ENCODE peak calls at places on chromosomes 12 and 14, in nine cellular contexts. V, I, E, K, G, Y, F, C and H are unnamed samples.

GRCh38 chr14:36221097-36221496 is 44.6 kb upstream of the PTCSC3 start:
- DNase-seq in V (no peak), I (no peak), E (peak; percentile 72), K (no peak), G (no peak), Y (no peak), F (no peak), C (no peak), H (no peak)

GRCh38 chr14:89270439-89271227 is 146.4 kb downstream of the FOXN3 start:
- DNase-seq in V (peak; percentile 43), I (no peak), E (no peak), K (no peak), G (no peak), Y (no peak), F (no peak), C (no peak), H (no peak)

GRCh38 chr12:53025250-53025649 is 19.0 kb downstream of the EIF4B start:
- DNase-seq in V (no peak), I (no peak), E (peak; percentile 37), K (no peak), G (no peak), Y (no peak), F (no peak), C (no peak), H (no peak)

GRCh38 chr12:92145481-92145730 is 240 bp downstream of the BTG1 start:
- DNase-seq in V (no peak), I (no peak), E (no peak), K (no peak), G (no peak), Y (no peak), F (no peak), C (no peak), H (no peak)

GRCh38 chr14:79896009-79896408 is 315.3 kb downstream of the DIO2 start:
- DNase-seq in V (no peak), I (no peak), E (no peak), K (no peak), G (no peak), Y (no peak), F (no peak), C (no peak), H (no peak)

GRCh38 chr12:104669851-104670337 is 213.1 kb downstream of the CHST11 start:
- DNase-seq in V (peak; percentile 59), I (no peak), E (no peak), K (no peak), G (no peak), Y (no peak), F (no peak), C (no peak), H (peak; percentile 32)

GRCh38 chr12:40614923-40615322 is 77.3 kb upstream of the CNTN1 start:
- DNase-seq in V (no peak), I (no peak), E (no peak), K (no peak), G (no peak), Y (no peak), F (no peak), C (no peak), H (no peak)

GRCh38 chr14:63659726-63660125 is 18.1 kb upstream of the WDR89 start:
- DNase-seq in V (no peak), I (no peak), E (no peak), K (no peak), G (no peak), Y (no peak), F (no peak), C (no peak), H (no peak)

DNA sequence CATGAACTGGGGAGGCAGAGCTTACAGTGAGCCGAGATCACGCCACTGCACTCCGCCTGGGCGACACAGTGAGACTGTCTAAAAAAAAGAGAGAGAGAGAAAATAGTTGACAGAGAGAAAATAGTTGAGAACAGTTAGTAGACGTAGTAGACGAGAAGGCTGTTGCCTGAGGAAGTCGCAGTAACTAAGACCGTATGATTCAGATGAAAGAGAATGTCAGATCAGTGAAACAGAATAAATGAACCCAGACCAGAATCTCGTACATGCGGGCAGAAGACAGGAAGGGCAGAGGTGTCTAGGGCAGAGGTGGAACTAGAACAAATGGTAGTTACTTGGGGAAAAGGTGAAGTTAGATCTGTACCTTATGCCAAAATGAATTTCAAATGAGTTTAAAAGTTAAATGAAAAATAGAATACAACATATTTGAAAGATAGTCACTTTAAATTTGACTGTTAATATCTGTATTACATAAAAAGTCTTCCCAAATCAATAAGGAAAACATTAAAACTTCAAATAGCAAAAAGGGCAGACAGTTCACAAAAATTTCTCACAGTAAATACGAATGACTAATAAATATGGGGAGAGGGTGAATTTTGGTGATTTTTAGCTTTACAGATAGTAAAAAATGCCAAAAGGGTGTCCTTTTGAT is 17.7 kb downstream of the MDM2 start:
- DNase-seq in V (no peak), I (no peak), E (no peak), K (no peak), G (no peak), Y (no peak), F (no peak), C (no peak), H (no peak)
- TF ChIP-seq POLR2AphosphoS5 in V (no peak), I (no peak), E (no peak), K (peak; percentile 31), G (no peak), Y (no peak), F (no peak), C (no peak), H (peak; percentile 46)

GRCh38 chr14:105490572-105491365 is at the start of gene TEDC1:
- DNase-seq in V (peak; percentile 100), I (peak; percentile 100), E (peak; percentile 99), K (peak; percentile 100), G (peak; percentile 90), Y (peak; percentile 100), F (peak; percentile 98), C (peak; percentile 84), H (peak; percentile 98)

GRCh38 chr14:105488781-105489606 is 2.1 kb upstream of the TEDC1 start:
- DNase-seq in V (no peak), I (no peak), E (no peak), K (no peak), G (no peak), Y (no peak), F (no peak), C (no peak), H (no peak)

GRCh38 chr14:105487986-105488777 is 1.5 kb downstream of the CRIP1 start:
- DNase-seq in V (no peak), I (no peak), E (no peak), K (no peak), G (no peak), Y (no peak), F (no peak), C (no peak), H (no peak)

GRCh38 chr14:105490318-105490571 is 801 bp upstream of the TEDC1 start:
- DNase-seq in V (no peak), I (no peak), E (no peak), K (no peak), G (no peak), Y (no peak), F (no peak), C (no peak), H (no peak)

DNA sequence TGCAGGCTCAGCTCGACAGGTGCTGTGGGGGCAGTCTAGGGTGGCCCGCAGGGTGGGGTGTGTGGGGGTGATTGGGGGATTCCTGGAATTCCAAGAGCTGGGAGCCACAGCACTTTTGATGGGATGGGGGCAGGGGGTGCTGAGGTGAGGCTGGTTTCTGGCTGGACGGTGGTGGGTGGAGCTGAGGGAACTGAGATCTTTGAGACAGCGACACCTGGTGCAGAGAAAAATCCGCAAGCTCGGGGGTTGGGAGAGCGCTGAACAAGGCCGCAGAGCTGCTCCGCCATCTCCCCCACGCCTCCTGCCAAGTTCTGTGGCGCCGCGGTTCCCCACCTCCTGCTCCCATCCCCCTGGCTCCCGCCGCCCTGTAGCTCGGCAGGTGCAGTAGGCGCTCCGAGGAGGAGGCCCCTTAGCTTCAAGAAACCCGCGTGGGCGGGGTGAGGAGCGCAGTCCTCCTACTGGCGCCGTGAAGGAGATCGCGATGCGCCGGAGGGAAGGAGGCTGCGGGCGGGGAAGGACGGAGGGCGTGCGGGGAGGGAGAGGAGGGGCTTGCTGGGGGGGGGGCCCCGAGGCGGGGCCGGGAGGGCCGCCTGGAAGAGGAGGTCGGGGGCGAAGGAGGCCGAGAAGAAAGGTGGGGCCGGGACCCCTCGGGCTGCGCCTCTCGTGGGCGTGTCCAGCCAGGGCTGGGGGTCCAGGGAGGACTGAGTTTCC is 1.3 kb upstream of the TEDC1 start:
- DNase-seq in V (peak; percentile 88), I (peak; percentile 95), E (peak; percentile 93), K (peak; percentile 85), G (no peak), Y (peak; percentile 85), F (no peak), C (peak; percentile 63), H (peak; percentile 80)
- TF ChIP-seq POLR2AphosphoS5 in V (peak; percentile 21), I (no peak), E (peak; percentile 24), K (no peak), G (no peak), Y (peak; percentile 60), F (peak; percentile 69), C (no peak), H (no peak)

GRCh38 chr12:13661005-13661887 is 320.2 kb downstream of the GRIN2B start:
- DNase-seq in V (peak; percentile 61), I (no peak), E (peak; percentile 79), K (peak; percentile 44), G (peak; percentile 15), Y (peak; percentile 47), F (peak; percentile 15), C (peak; percentile 28), H (no peak)
- TF ChIP-seq POLR2AphosphoS5 in V (no peak), I (no peak), E (no peak), K (no peak), G (no peak), Y (no peak), F (no peak), C (no peak), H (no peak)

GRCh38 chr12:57619434-57620244 is 8.4 kb downstream of the ARHGEF25 start:
- DNase-seq in V (peak; percentile 57), I (no peak), E (peak; percentile 66), K (no peak), G (no peak), Y (no peak), F (no peak), C (no peak), H (no peak)

GRCh38 chr12:57620245-57620935 is 9.2 kb downstream of the ARHGEF25 start:
- DNase-seq in V (no peak), I (no peak), E (no peak), K (no peak), G (no peak), Y (no peak), F (no peak), C (no peak), H (no peak)

GRCh38 chr12:57621497-57622292 is 10.5 kb downstream of the ARHGEF25 start:
- DNase-seq in V (peak; percentile 62), I (no peak), E (peak; percentile 77), K (peak; percentile 52), G (no peak), Y (peak; percentile 15), F (no peak), C (peak; percentile 86), H (peak; percentile 76)

GRCh38 chr12:57622293-57623245 is 10.4 kb downstream of the B4GALNT1 start:
- DNase-seq in V (no peak), I (no peak), E (no peak), K (no peak), G (no peak), Y (no peak), F (no peak), C (peak; percentile 85), H (no peak)

DNA sequence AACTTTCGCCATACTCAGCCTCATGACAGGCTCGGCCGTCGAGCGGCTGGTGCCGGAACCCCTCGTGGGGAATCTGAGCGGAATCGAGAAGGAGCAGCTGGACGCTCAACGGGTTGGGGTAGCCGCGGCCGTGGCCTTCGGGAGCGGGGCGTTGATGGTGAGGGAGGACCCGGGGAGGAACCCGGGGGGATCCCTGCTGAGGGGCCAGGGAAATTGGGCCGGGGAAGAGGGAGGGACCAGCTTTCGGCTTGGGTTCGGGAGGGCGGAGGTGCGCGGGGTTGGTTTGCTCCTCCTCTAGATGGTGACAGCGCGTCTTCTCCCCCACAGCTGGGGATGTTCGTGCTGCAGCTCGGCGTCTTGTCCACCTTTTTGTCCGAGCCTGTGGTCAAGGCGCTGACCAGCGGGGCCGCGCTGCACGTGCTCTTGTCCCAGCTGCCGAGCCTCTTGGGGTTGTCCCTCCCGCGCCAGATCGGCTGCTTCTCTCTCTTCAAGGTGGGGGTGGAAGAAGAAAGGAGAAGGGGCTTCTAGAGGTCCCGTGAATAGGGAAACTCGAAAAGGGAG is 9.8 kb downstream of the ARHGEF25 start:
- DNase-seq in V (no peak), I (no peak), E (peak; percentile 62), K (no peak), G (no peak), Y (no peak), F (no peak), C (no peak), H (no peak)
- TF ChIP-seq POLR2AphosphoS5 in V (no peak), I (no peak), E (no peak), K (no peak), G (no peak), Y (no peak), F (no peak), C (no peak), H (no peak)